ENCODE peak calls at places on chromosomes 6 and 20, in seven cellular contexts. U, S, Y, L, A, F and B are unnamed samples.

GRCh38 chr6:156262014-156262413 is 515.2 kb upstream of the ARID1B start:
- DNase-seq in U (no peak), S (no peak), Y (no peak), L (no peak), A (no peak), F (no peak), B (peak; percentile 17)

GRCh38 chr6:63864934-63865333 is 229.3 kb downstream of the PHF3 start:
- DNase-seq in U (no peak), S (no peak), Y (no peak), L (no peak), A (no peak), F (no peak), B (no peak)

GRCh38 chr20:51563597-51564332 is 21.2 kb upstream of the NFATC2 start:
- DNase-seq in U (peak; percentile 73), S (no peak), Y (peak; percentile 82), L (peak; percentile 67), A (peak; percentile 35), F (peak; percentile 90), B (peak; percentile 56)

GRCh38 chr6:16681260-16681873 is 79.9 kb downstream of the ATXN1 start:
- DNase-seq in U (no peak), S (no peak), Y (peak; percentile 94), L (no peak), A (no peak), F (peak; percentile 27), B (peak; percentile 84)

GRCh38 chr20:62809530-62810428 is 5.1 kb downstream of the OGFR start:
- DNase-seq in U (no peak), S (no peak), Y (no peak), L (no peak), A (no peak), F (no peak), B (no peak)

GRCh38 chr6:90212274-90212673 is 84.4 kb downstream of the BACH2 start:
- DNase-seq in U (no peak), S (no peak), Y (no peak), L (no peak), A (no peak), F (no peak), B (no peak)

GRCh38 chr6:116779569-116780164 is 14.1 kb upstream of the FAM162B start:
- DNase-seq in U (no peak), S (no peak), Y (peak; percentile 53), L (peak; percentile 72), A (no peak), F (no peak), B (peak; percentile 51)

GRCh38 chr6:73394577-73395354 is at the start of gene DDX43:
- DNase-seq in U (peak; percentile 27), S (no peak), Y (no peak), L (no peak), A (peak; percentile 35), F (peak; percentile 82), B (peak; percentile 35)

GRCh38 chr6:110864816-110865215 is 9.8 kb upstream of the AMD1 start:
- DNase-seq in U (no peak), S (no peak), Y (no peak), L (peak; percentile 11), A (no peak), F (no peak), B (no peak)

GRCh38 chr20:53914091-53914860 is 156.1 kb downstream of the BCAS1 start:
- DNase-seq in U (no peak), S (no peak), Y (no peak), L (no peak), A (no peak), F (no peak), B (no peak)

GRCh38 chr20:5168582-5169396 is 42.0 kb downstream of the CDS2 start:
- DNase-seq in U (peak; percentile 56), S (no peak), Y (peak; percentile 83), L (no peak), A (no peak), F (no peak), B (peak; percentile 48)

GRCh38 chr6:123805921-123806320 is 2.3 kb downstream of the NKAIN2 start:
- DNase-seq in U (no peak), S (no peak), Y (no peak), L (no peak), A (no peak), F (no peak), B (no peak)

GRCh38 chr6:77403424-77403823 is 59.9 kb downstream of the HTR1B start:
- DNase-seq in U (no peak), S (no peak), Y (peak; percentile 33), L (no peak), A (no peak), F (no peak), B (peak; percentile 44)

GRCh38 chr20:8291873-8292272 is 159.8 kb downstream of the PLCB1 start:
- DNase-seq in U (no peak), S (no peak), Y (no peak), L (no peak), A (no peak), F (no peak), B (peak; percentile 4)

GRCh38 chr6:37347177-37348145 is 6.3 kb upstream of the RNF8 start:
- DNase-seq in U (no peak), S (no peak), Y (no peak), L (no peak), A (no peak), F (no peak), B (peak; percentile 81)

GRCh38 chr6:156585859-156586258 is 191.3 kb upstream of the ARID1B start:
- DNase-seq in U (no peak), S (no peak), Y (no peak), L (no peak), A (no peak), F (no peak), B (no peak)

GRCh38 chr6:22788038-22788437 is 218.7 kb downstream of the HDGFL1 start:
- DNase-seq in U (no peak), S (no peak), Y (no peak), L (no peak), A (no peak), F (no peak), B (no peak)

GRCh38 chr6:159169557-159170332 is 545 bp downstream of the FNDC1 start:
- DNase-seq in U (no peak), S (peak; percentile 44), Y (no peak), L (peak; percentile 75), A (peak; percentile 31), F (peak; percentile 61), B (peak; percentile 26)

GRCh38 chr20:38649275-38649891 is 47.8 kb downstream of the ARHGAP40 start:
- DNase-seq in U (no peak), S (peak; percentile 44), Y (no peak), L (peak; percentile 74), A (no peak), F (no peak), B (peak; percentile 11)

GRCh38 chr6:13472099-13472498 is 15.3 kb downstream of the GFOD1 start:
- DNase-seq in U (no peak), S (no peak), Y (no peak), L (no peak), A (no peak), F (no peak), B (no peak)